ENCODE peak calls at places on chromosomes 13 and 19, in four cellular contexts. O, I, A and U are unnamed samples.

GRCh38 chr13:110306960-110307696 is at the start of the genes COL4A1 and COL4A2:
- DNase-seq in O (no peak), I (peak; percentile 80), A (no peak), U (no peak)

GRCh38 chr19:8593931-8594330 is 16.6 kb downstream of the ADAMTS10 start:
- DNase-seq in O (no peak), I (no peak), A (no peak), U (no peak)

GRCh38 chr13:48975101-48975925 is at the start of gene FNDC3A:
- DNase-seq in O (peak; percentile 80), I (peak; percentile 79), A (peak; percentile 21), U (no peak)

GRCh38 chr13:41837668-41838067 is 123.2 kb downstream of the VWA8 start:
- DNase-seq in O (no peak), I (no peak), A (no peak), U (no peak)

GRCh38 chr19:4952945-4953344 is 16.0 kb upstream of the KDM4B start:
- DNase-seq in O (no peak), I (no peak), A (no peak), U (no peak)

GRCh38 chr13:50747939-50748338 is 95.6 kb downstream of the DLEU7 start:
- DNase-seq in O (no peak), I (no peak), A (no peak), U (no peak)

GRCh38 chr19:5339950-5340636 is 519 bp downstream of the PTPRS start:
- DNase-seq in O (no peak), I (no peak), A (no peak), U (no peak)

GRCh38 chr13:109131698-109132257 is 502.4 kb downstream of the MYO16 start:
- DNase-seq in O (no peak), I (no peak), A (no peak), U (no peak)

GRCh38 chr19:54533476-54533875 is 30.8 kb downstream of the LAIR2 start:
- DNase-seq in O (no peak), I (no peak), A (no peak), U (no peak)

GRCh38 chr19:7894612-7895309 is 6.5 kb downstream of the LRRC8E start:
- DNase-seq in O (no peak), I (no peak), A (no peak), U (peak; percentile 59)

GRCh38 chr19:8342316-8342683 is 762 bp downstream of the KANK3 start:
- DNase-seq in O (no peak), I (no peak), A (no peak), U (no peak)

GRCh38 chr19:35414442-35414841 is 33.6 kb upstream of the FFAR2 start:
- DNase-seq in O (no peak), I (no peak), A (no peak), U (no peak)

GRCh38 chr19:58217069-58217481 is 11.6 kb upstream of the ZNF544 start:
- DNase-seq in O (no peak), I (no peak), A (no peak), U (no peak)

GRCh38 chr19:34428549-34429285 is 536 bp downstream of the UBA2 start:
- DNase-seq in O (peak; percentile 34), I (peak; percentile 60), A (no peak), U (peak; percentile 34)

GRCh38 chr19:10270180-10270615 is 722 bp upstream of the ICAM1 start:
- DNase-seq in O (peak; percentile 28), I (peak; percentile 92), A (peak; percentile 49), U (peak; percentile 92)

GRCh38 chr19:50829801-50830200 is 3.6 kb downstream of the KLK15 start:
- DNase-seq in O (no peak), I (no peak), A (no peak), U (no peak)
- H3K27me3 ChIP-seq in O (peaks cover 5% of the 10 kb centered on the region), I (no peaks in the 10 kb centered on the region), A (no peaks in the 10 kb centered on the region), U (peaks cover 63% of the 10 kb centered on the region)

GRCh38 chr19:46492841-46493235 is 2.8 kb downstream of the PNMA8B start:
- DNase-seq in O (no peak), I (peak; percentile 50), A (no peak), U (no peak)

GRCh38 chr19:46493236-46494114 is 2.2 kb downstream of the PNMA8B start:
- DNase-seq in O (peak; percentile 55), I (peak; percentile 70), A (no peak), U (no peak)

GRCh38 chr19:46494115-46494935 is 1.3 kb downstream of the PNMA8B start:
- DNase-seq in O (no peak), I (peak; percentile 52), A (no peak), U (peak; percentile 67)

GRCh38 chr19:46490774-46491173 is 4.9 kb downstream of the PNMA8B start:
- DNase-seq in O (no peak), I (no peak), A (no peak), U (no peak)

DNA sequence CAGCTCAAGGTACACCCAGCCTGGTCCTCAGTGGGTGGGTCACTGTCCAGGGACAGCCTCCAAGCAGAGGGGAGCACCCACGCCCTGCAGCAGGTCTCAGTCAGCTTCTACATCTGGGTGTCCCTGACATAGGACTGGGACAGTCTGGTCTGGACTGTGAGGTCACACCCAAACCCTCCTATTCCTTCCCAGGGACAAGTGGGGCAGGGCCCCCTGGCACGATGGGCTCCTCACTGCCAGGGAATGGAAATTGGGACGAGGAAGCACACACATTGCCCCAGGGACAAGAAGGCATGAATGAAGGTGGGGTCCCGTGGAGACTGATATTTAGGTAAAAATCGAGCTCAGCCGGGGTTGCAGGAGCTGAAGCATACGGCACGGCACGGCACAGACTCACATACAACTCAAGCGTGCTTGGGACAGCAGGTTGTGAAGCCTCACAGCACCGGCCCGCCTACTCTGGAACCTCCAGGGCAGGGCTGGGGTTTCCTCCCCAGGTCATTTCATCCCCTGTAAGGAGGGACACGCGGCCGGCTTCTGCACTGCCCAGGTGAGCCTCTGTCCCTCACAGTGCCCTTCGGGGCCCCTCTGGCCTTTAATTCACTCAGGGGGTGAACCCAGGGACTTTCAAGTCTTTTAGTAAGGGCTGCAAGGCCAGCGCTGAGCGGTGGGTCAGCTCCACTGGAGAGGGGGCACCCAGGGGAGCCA is 3.5 kb downstream of the PNMA8B start:
- DNase-seq in O (no peak), I (no peak), A (no peak), U (peak; percentile 58)
- H3K27me3 ChIP-seq in O (peaks cover 31% of the 10 kb centered on the region), I (no peaks in the 10 kb centered on the region), A (peaks cover 11% of the 10 kb centered on the region), U (peaks cover 34% of the 10 kb centered on the region)

DNA sequence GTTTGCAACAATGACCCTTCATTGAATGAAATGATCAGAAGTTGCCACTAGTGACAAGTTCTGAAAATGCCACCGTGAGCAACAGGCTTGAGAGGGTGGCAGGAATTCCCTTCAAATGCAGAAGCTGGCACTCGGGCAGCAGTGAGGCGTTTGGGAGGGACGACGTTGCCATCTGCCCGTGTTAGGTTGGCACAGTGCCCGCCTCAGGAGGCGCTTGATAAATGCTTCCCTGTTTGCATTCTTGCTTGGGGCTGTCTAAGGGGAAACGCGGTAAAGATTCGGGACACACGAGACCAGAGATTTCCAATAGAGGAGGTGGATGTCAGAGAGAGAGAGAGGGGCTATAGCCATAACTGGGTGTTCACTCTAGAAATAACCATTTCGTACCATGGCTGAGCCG is 101.9 kb downstream of the TEX29 start:
- DNase-seq in O (no peak), I (no peak), A (no peak), U (peak; percentile 41)
- H3K27me3 ChIP-seq in O (no peaks in the 10 kb centered on the region), I (no peaks in the 10 kb centered on the region), A (no peaks in the 10 kb centered on the region), U (no peaks in the 10 kb centered on the region)

GRCh38 chr19:18785179-18786124 is 5.7 kb downstream of the COMP start:
- DNase-seq in O (peak; percentile 46), I (peak; percentile 79), A (peak; percentile 59), U (peak; percentile 89)
- H3K27me3 ChIP-seq in O (peaks cover 16% of the 10 kb centered on the region), I (no peaks in the 10 kb centered on the region), A (peaks cover 2% of the 10 kb centered on the region), U (peaks cover 65% of the 10 kb centered on the region)